ENCODE peak calls at places on chromosomes 7 and 10, in nine cellular contexts. B, X, U, Y, L, Q, T, O and C are unnamed samples.

GRCh38 chr7:158592541-158592940 is 4.9 kb upstream of the PTPRN2 start:
- DNase-seq in B (no peak), X (no peak), U (no peak), Y (no peak), L (no peak), Q (no peak), T (no peak), O (no peak), C (no peak)

GRCh38 chr7:19268737-19269136 is 123.5 kb upstream of the FERD3L start:
- DNase-seq in B (no peak), X (no peak), U (no peak), Y (no peak), L (peak), Q (no peak), T (no peak), O (no peak), C (no peak)

GRCh38 chr7:36736827-36737211 is 12.5 kb upstream of the AOAH start:
- DNase-seq in B (no peak), X (no peak), U (no peak), Y (peak), L (no peak), Q (no peak), T (no peak), O (no peak), C (no peak)

GRCh38 chr7:26397786-26398435 is 106.2 kb downstream of the SNX10 start:
- DNase-seq in B (no peak), X (peak), U (peak), Y (peak), L (no peak), Q (peak), T (no peak), O (no peak), C (peak)

GRCh38 chr7:83672157-83672556 is 23.2 kb upstream of the SEMA3E start:
- DNase-seq in B (no peak), X (no peak), U (no peak), Y (no peak), L (no peak), Q (no peak), T (no peak), O (no peak), C (no peak)

GRCh38 chr10:9781681-9782080 is 1236.0 kb upstream of the CELF2 start:
- DNase-seq in B (no peak), X (no peak), U (no peak), Y (no peak), L (peak), Q (no peak), T (no peak), O (no peak), C (no peak)

GRCh38 chr7:81769891-81770818 is at the start of gene HGF:
- DNase-seq in B (peak), X (peak), U (peak), Y (peak), L (peak), Q (peak), T (peak), O (peak), C (peak)

GRCh38 chr10:25492680-25493079 is 317.9 kb downstream of the GPR158 start:
- DNase-seq in B (no peak), X (no peak), U (no peak), Y (no peak), L (no peak), Q (no peak), T (no peak), O (no peak), C (no peak)

GRCh38 chr7:79612027-79612426 is 158.6 kb upstream of the MAGI2 start:
- DNase-seq in B (no peak), X (no peak), U (no peak), Y (no peak), L (no peak), Q (no peak), T (no peak), O (no peak), C (no peak)

GRCh38 chr7:2108501-2109250 is 124.1 kb downstream of the MAD1L1 start:
- DNase-seq in B (no peak), X (no peak), U (no peak), Y (no peak), L (peak), Q (no peak), T (no peak), O (no peak), C (peak)

GRCh38 chr10:72812798-72813430 is 80.6 kb upstream of the OIT3 start:
- DNase-seq in B (no peak), X (no peak), U (no peak), Y (no peak), L (peak), Q (no peak), T (no peak), O (no peak), C (no peak)

GRCh38 chr10:34538291-34538829 is 276.7 kb downstream of the PARD3 start:
- DNase-seq in B (no peak), X (no peak), U (no peak), Y (no peak), L (no peak), Q (peak), T (no peak), O (no peak), C (peak)

GRCh38 chr10:115985696-115986095 is 287.3 kb downstream of the GFRA1 start:
- DNase-seq in B (no peak), X (no peak), U (no peak), Y (no peak), L (peak), Q (no peak), T (no peak), O (no peak), C (no peak)

GRCh38 chr10:58415757-58416156 is 30.5 kb downstream of the TFAM start:
- DNase-seq in B (no peak), X (no peak), U (no peak), Y (no peak), L (no peak), Q (no peak), T (no peak), O (no peak), C (no peak)

GRCh38 chr7:141257597-141257996 is 183.7 kb downstream of the TMEM178B start:
- DNase-seq in B (no peak), X (no peak), U (no peak), Y (no peak), L (no peak), Q (no peak), T (no peak), O (no peak), C (no peak)

GRCh38 chr10:79387974-79388850 is 40.9 kb downstream of the PPIF start:
- DNase-seq in B (peak), X (no peak), U (peak), Y (peak), L (no peak), Q (no peak), T (peak), O (no peak), C (no peak)

GRCh38 chr10:1550291-1550595 is 187.1 kb downstream of the ADARB2 start:
- DNase-seq in B (no peak), X (no peak), U (no peak), Y (no peak), L (no peak), Q (no peak), T (no peak), O (no peak), C (no peak)

GRCh38 chr10:100327007-100327700 is 2.9 kb downstream of the PKD2L1 start:
- DNase-seq in B (no peak), X (peak), U (peak), Y (peak), L (peak), Q (no peak), T (no peak), O (no peak), C (peak)

GRCh38 chr10:87872828-87873227 is 9.4 kb downstream of the PTEN start:
- DNase-seq in B (no peak), X (no peak), U (no peak), Y (no peak), L (no peak), Q (no peak), T (no peak), O (no peak), C (no peak)

GRCh38 chr7:108326938-108327337 is 129.3 kb downstream of the NRCAM start:
- DNase-seq in B (no peak), X (no peak), U (no peak), Y (no peak), L (no peak), Q (no peak), T (no peak), O (no peak), C (no peak)

GRCh38 chr7:151851160-151851751 is 25.7 kb downstream of the PRKAG2 start:
- DNase-seq in B (peak), X (no peak), U (no peak), Y (peak), L (no peak), Q (no peak), T (peak), O (no peak), C (peak)

GRCh38 chr10:83917519-83918506 is 221.5 kb upstream of the GHITM start:
- DNase-seq in B (peak), X (peak), U (peak), Y (no peak), L (no peak), Q (peak), T (no peak), O (no peak), C (no peak)

GRCh38 chr7:19944363-19945120 is 171.1 kb upstream of the TMEM196 start:
- DNase-seq in B (no peak), X (no peak), U (no peak), Y (no peak), L (no peak), Q (no peak), T (no peak), O (no peak), C (no peak)

GRCh38 chr7:155464948-155465739 is 7.2 kb downstream of the EN2 start:
- DNase-seq in B (no peak), X (no peak), U (no peak), Y (peak), L (no peak), Q (no peak), T (no peak), O (no peak), C (no peak)

GRCh38 chr10:35006836-35007235 is 83.3 kb downstream of the CUL2 start:
- DNase-seq in B (no peak), X (no peak), U (no peak), Y (no peak), L (peak), Q (no peak), T (no peak), O (no peak), C (no peak)

GRCh38 chr7:2876031-2876862 is 32.1 kb upstream of the GNA12 start:
- DNase-seq in B (no peak), X (no peak), U (no peak), Y (no peak), L (peak), Q (peak), T (no peak), O (peak), C (no peak)

GRCh38 chr10:14396441-14397048 is 65.8 kb upstream of the FRMD4A start:
- DNase-seq in B (no peak), X (no peak), U (no peak), Y (no peak), L (no peak), Q (no peak), T (no peak), O (no peak), C (no peak)

GRCh38 chr7:122442929-122443328 is 138.4 kb upstream of the FEZF1 start:
- DNase-seq in B (no peak), X (no peak), U (no peak), Y (no peak), L (no peak), Q (no peak), T (no peak), O (no peak), C (no peak)

GRCh38 chr7:34759477-34760125 is 101.6 kb downstream of the NPSR1 start:
- DNase-seq in B (no peak), X (no peak), U (no peak), Y (no peak), L (peak), Q (no peak), T (no peak), O (no peak), C (no peak)

GRCh38 chr7:26369519-26370385 is 78.1 kb downstream of the SNX10 start:
- DNase-seq in B (no peak), X (peak), U (peak), Y (no peak), L (peak), Q (peak), T (no peak), O (no peak), C (peak)

GRCh38 chr7:42913591-42913990 is 1.7 kb upstream of the C7orf25 start:
- DNase-seq in B (no peak), X (no peak), U (no peak), Y (no peak), L (peak), Q (no peak), T (no peak), O (no peak), C (no peak)

GRCh38 chr7:37467017-37467416 is 18.4 kb upstream of the ELMO1 start:
- DNase-seq in B (no peak), X (no peak), U (no peak), Y (no peak), L (no peak), Q (no peak), T (no peak), O (no peak), C (no peak)

GRCh38 chr7:135558337-135558767 is 635 bp downstream of the NUP205 start:
- DNase-seq in B (peak), X (peak), U (peak), Y (peak), L (peak), Q (peak), T (peak), O (peak), C (no peak)

GRCh38 chr7:135414850-135415439 is 95.0 kb downstream of the CNOT4 start:
- DNase-seq in B (no peak), X (peak), U (peak), Y (no peak), L (peak), Q (peak), T (no peak), O (no peak), C (peak)

GRCh38 chr7:1720325-1720724 is 50.2 kb downstream of the ELFN1 start:
- DNase-seq in B (no peak), X (no peak), U (no peak), Y (no peak), L (no peak), Q (no peak), T (no peak), O (no peak), C (no peak)

GRCh38 chr10:88428442-88428841 is 154.7 kb downstream of the RNLS start:
- DNase-seq in B (no peak), X (no peak), U (no peak), Y (no peak), L (no peak), Q (no peak), T (no peak), O (no peak), C (no peak)

GRCh38 chr10:104327745-104328635 is 10.3 kb downstream of the ITPRIP start:
- DNase-seq in B (peak), X (peak), U (peak), Y (peak), L (peak), Q (peak), T (no peak), O (no peak), C (no peak)

GRCh38 chr10:35276918-35277317 is 59.4 kb upstream of the CCNY start:
- DNase-seq in B (no peak), X (no peak), U (no peak), Y (no peak), L (no peak), Q (no peak), T (no peak), O (no peak), C (no peak)

GRCh38 chr10:72228318-72228751 is 12.3 kb upstream of the ASCC1 start:
- DNase-seq in B (no peak), X (no peak), U (peak), Y (no peak), L (no peak), Q (no peak), T (no peak), O (no peak), C (no peak)

GRCh38 chr10:110918633-110919348 is at the start of gene BBIP1:
- DNase-seq in B (peak), X (no peak), U (no peak), Y (peak), L (peak), Q (no peak), T (no peak), O (no peak), C (peak)
- TF ChIP-seq POLR2A in B (peak), X (peak), U (peak), Y (no peak), L (peak), Q (no peak), T (peak), O (peak), C (no peak)

GRCh38 chr7:64799-65430 is 127.5 kb upstream of the FAM20C start:
- DNase-seq in B (peak), X (peak), U (no peak), Y (peak), L (no peak), Q (no peak), T (no peak), O (no peak), C (no peak)
- TF ChIP-seq CTCF in B (no peak), X (no peak), U (no peak), Y (no peak), L (no peak), Q (no peak), T (no peak), O (no peak), C (no peak)

DNA sequence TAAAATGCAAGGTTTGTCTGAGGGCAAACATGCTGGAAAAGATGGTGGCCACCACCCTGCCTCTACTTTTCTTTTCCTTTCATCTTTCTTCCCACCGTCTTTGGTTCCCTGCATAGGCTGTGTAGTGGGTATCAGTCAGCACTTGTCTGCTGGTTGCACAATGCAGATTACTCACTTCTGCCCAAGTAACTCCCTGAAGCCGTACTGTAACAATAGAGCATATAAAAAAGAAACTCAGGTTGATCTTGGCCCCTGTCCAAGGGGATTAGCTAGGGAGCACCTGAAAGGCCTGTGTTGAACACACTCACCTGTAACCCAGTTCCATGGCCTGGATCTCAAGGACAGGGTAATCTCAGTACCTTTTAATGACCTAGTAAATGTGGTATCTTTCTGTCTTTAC is 533.0 kb upstream of the GALNT17 start:
- DNase-seq in B (no peak), X (no peak), U (peak), Y (no peak), L (no peak), Q (no peak), T (peak), O (no peak), C (no peak)
- TF ChIP-seq POLR2A in B (no peak), X (no peak), U (no peak), Y (no peak), L (no peak), Q (no peak), T (no peak), O (no peak), C (no peak)

GRCh38 chr10:43686414-43686813 is 37.7 kb upstream of the ZNF32 start:
- DNase-seq in B (no peak), X (no peak), U (no peak), Y (no peak), L (no peak), Q (no peak), T (no peak), O (no peak), C (no peak)
- TF ChIP-seq CTCF in B (no peak), X (no peak), U (no peak), Y (no peak), L (no peak), Q (no peak), T (no peak), O (no peak), C (no peak)

DNA sequence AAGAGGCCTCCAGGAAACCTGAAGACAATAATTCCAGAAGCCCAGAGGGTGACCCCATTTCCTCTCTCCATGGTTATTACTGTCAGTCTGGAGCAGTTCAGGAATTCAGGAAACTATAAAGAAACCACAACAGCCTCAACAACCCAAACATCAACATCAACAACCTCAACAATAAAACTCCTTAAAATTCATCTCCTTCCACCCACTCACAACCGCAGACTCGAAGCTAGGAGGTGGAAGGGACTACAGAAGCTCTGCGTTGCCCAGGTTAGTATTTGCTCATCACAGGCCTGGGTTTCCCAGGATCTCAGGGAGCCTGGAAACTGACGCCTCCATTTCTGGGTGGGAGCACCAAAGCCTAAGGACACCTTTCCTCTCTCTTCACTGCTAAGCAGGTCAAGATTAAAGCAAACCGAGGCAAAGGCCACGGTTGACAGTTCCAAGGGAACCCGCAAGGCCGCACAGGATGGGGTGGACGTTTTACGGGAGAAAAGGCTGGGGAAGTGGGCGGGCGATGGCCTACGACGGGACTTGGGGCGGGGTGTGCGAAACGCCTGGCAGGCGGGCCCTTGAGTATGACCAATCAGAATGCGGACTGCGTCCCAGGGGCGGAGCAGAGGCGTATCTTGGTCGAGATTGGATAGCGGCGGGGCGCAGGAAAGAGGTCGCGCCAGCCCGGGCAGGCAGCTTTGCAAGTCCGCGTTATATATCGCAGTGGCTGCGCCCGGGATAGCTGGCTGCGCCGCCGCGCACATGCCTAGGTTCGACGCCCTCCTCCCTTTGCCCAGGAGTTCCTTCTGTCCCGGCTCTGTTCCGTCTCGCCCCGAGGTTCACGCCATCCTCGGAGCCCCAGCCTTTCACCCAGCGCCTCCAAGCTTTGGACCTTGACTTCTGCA is at the start of gene ELOVL3:
- DNase-seq in B (peak), X (peak), U (peak), Y (peak), L (peak), Q (peak), T (peak), O (peak), C (peak)
- TF ChIP-seq POLR2A in B (no peak), X (peak), U (no peak), Y (no peak), L (no peak), Q (no peak), T (no peak), O (no peak), C (peak)

DNA sequence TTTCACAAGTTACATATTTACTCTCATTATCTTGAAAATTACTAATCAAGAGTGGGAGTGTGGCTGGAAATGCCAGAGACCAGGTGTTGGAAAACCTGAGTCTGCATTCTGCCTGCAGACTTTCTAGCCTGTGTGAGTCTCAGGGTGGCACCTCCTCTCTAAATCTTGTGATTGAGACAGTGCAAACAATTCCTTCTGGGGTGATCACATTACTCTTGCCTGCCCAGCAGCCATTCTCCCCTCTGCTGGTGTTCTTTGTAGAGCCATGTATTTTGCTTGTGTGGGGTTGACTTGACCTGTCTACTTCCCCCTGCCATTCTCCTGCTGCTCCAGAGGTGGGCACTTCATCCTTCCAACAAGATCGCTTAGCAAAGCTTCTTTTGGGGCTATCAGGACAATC is 101.1 kb downstream of the RAPGEF5 start:
- DNase-seq in B (no peak), X (no peak), U (no peak), Y (no peak), L (no peak), Q (no peak), T (no peak), O (no peak), C (no peak)
- TF ChIP-seq CTCF in B (no peak), X (no peak), U (no peak), Y (no peak), L (no peak), Q (no peak), T (no peak), O (no peak), C (no peak)

GRCh38 chr10:133399123-133399601 is 5.2 kb downstream of the MTG1 start:
- DNase-seq in B (no peak), X (no peak), U (peak), Y (peak), L (no peak), Q (no peak), T (no peak), O (no peak), C (no peak)
- TF ChIP-seq POLR2A in B (no peak), X (no peak), U (no peak), Y (no peak), L (no peak), Q (no peak), T (no peak), O (no peak), C (no peak)

GRCh38 chr10:123245264-123245663 is 91.1 kb downstream of the BUB3 start:
- DNase-seq in B (no peak), X (no peak), U (no peak), Y (no peak), L (no peak), Q (no peak), T (no peak), O (no peak), C (no peak)
- TF ChIP-seq CTCF in B (no peak), X (no peak), U (no peak), Y (no peak), L (no peak), Q (no peak), T (no peak), O (no peak), C (no peak)